ENCODE peak calls at places on chromosome 11, in eight cellular contexts. E, H, J, I, Z, B, R and O are unnamed samples.

GRCh38 chr11:115616941-115617340 is 112.7 kb upstream of the CADM1 start:
- DNase-seq in E (no peak), Z (no peak), I (no peak), R (peak), H (no peak), B (peak), J (peak), O (peak)

GRCh38 chr11:126129681-126130671 is 67.3 kb upstream of the CDON start:
- DNase-seq in I (peak), E (no peak), Z (no peak), B (no peak), H (no peak), J (peak), R (no peak), O (no peak)

GRCh38 chr11:123570939-123571590 is 83.4 kb downstream of the SCN3B start:
- DNase-seq in R (no peak), E (no peak), H (no peak), I (no peak), J (no peak), Z (no peak), B (no peak), O (no peak)

GRCh38 chr11:7668911-7669310 is 4.4 kb downstream of the CYB5R2 start:
- DNase-seq in I (no peak), E (peak), R (no peak), H (no peak), J (no peak), Z (no peak), B (no peak), O (no peak)

GRCh38 chr11:59196777-59197176 is 15.9 kb downstream of the MPEG1 start:
- DNase-seq in R (no peak), J (no peak), H (no peak), B (no peak), Z (no peak), I (no peak), E (no peak), O (no peak)

GRCh38 chr11:18785416-18785815 is 6.2 kb downstream of the PTPN5 start:
- DNase-seq in E (no peak), H (no peak), R (no peak), I (no peak), B (no peak), Z (no peak), J (no peak), O (no peak)

GRCh38 chr11:1158681-1159525 is 1.1 kb downstream of the MUC5AC start:
- DNase-seq in Z (peak), I (peak), R (no peak), B (no peak), H (peak), J (no peak), E (no peak), O (no peak)

GRCh38 chr11:27183672-27184457 is 143.2 kb downstream of the BBOX1 start:
- DNase-seq in J (peak), I (no peak), Z (no peak), E (peak), B (peak), H (peak), R (peak), O (peak)

GRCh38 chr11:3160252-3161031 is 4.7 kb downstream of the OSBPL5 start:
- DNase-seq in B (peak), J (peak), R (peak), Z (peak), E (peak), I (peak), H (peak), O (peak)

GRCh38 chr11:79074547-79074946 is 366.3 kb downstream of the TENM4 start:
- DNase-seq in B (no peak), Z (no peak), E (no peak), R (no peak), H (no peak), J (no peak), I (no peak), O (no peak)

GRCh38 chr11:79078999-79079398 is 361.8 kb downstream of the TENM4 start:
- DNase-seq in B (peak), H (no peak), Z (no peak), I (no peak), J (no peak), R (no peak), E (no peak), O (no peak)

GRCh38 chr11:79077684-79078379 is 363.0 kb downstream of the TENM4 start:
- DNase-seq in J (no peak), Z (no peak), R (no peak), B (no peak), H (no peak), I (no peak), E (no peak), O (no peak)

GRCh38 chr11:79080506-79080905 is 360.3 kb downstream of the TENM4 start:
- DNase-seq in H (no peak), I (no peak), R (no peak), Z (no peak), J (peak), E (peak), B (no peak), O (no peak)

GRCh38 chr11:79076526-79077115 is 364.2 kb downstream of the TENM4 start:
- DNase-seq in R (no peak), E (peak), I (no peak), B (peak), H (peak), Z (no peak), J (no peak), O (no peak)
- TF ChIP-seq CTCF in R (peak), E (peak), I (peak), B (peak), H (peak), Z (peak), J (peak), O (peak)

DNA sequence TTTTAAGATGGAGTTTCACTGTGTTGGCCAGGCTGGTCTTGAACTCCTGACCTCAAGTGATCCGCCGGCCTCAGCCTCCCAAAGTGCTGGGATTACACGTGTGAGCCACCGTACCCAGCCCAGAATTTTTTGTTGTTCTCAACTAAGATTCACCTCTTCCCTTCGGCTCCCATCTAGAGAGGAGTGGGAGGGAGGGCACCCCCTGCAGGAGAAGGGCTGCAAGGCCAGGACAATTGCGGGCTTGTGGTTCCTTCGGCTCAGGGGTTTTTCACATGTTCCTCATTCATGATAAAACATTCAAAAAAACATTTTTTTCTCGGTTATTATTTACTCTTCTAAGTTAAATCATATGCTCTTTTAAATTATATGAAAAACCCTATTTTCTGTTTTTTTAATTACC is 201.1 kb upstream of the LRRC4C start:
- DNase-seq in I (no peak), J (no peak), R (no peak), B (no peak), Z (peak), H (no peak), E (no peak), O (no peak)
- TF ChIP-seq CTCF in I (no peak), J (no peak), R (no peak), B (no peak), Z (peak), H (no peak), E (no peak), O (no peak)

GRCh38 chr11:13535819-13536218 is 40.0 kb upstream of the PTH start:
- DNase-seq in R (no peak), J (no peak), Z (no peak), H (no peak), I (no peak), B (no peak), E (no peak), O (no peak)
- TF ChIP-seq CTCF in R (no peak), J (peak), Z (peak), H (no peak), I (no peak), B (no peak), E (no peak), O (no peak)

DNA sequence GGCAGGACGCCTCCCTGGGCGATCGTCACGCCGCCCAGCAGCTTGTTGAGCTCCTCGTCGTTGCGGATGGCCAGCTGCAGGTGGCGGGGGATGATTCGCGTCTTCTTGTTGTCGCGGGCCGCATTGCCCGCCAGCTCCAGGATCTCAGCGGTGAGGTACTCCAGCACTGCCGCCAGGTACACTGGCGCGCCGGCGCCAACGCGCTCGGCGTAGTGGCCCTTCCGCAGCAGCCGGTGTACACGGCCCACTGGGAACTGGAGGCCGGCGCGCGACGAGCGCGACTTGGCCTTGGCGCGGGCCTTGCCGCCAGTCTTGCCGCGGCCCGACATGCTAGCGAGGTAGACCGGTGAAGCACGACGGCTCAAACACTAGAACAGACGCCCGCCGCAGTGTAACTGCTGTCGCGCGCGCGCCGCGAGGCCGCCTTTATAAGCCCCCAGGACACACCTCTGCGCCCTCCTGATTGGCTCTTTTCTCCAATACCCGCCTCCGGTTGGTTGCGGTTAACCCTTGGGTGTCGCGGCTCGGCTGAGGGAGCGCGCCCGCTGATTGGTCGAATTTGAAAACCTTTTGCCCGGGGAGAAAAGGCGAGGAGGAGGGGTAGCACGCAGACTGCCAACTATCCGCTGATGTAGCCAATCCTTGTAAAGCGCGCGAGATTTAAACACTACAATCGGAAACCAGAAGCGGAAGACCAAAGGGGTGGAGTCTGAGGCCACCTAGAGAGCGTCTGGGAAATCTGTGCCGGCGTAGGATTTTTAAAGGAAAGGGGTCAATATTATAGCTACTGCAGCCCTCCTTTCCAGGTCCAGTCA is 6.4 kb downstream of the DPAGT1 start:
- DNase-seq in R (peak), H (peak), B (peak), J (peak), E (peak), I (peak), Z (peak), O (peak)
- TF ChIP-seq CTCF in R (no peak), H (no peak), B (peak), J (no peak), E (no peak), I (peak), Z (peak), O (no peak)

GRCh38 chr11:68113986-68114385 is 7.2 kb downstream of the CHKA start:
- DNase-seq in Z (peak), E (peak), B (no peak), I (no peak), H (no peak), R (peak), J (peak), O (peak)
- TF ChIP-seq CTCF in Z (no peak), E (peak), B (no peak), I (no peak), H (no peak), R (peak), J (peak), O (peak)

GRCh38 chr11:13268791-13269190 is 8.8 kb upstream of the BMAL1 start:
- DNase-seq in I (no peak), J (no peak), Z (no peak), B (no peak), H (no peak), E (no peak), R (no peak), O (no peak)
- TF ChIP-seq CTCF in I (no peak), J (no peak), Z (no peak), B (no peak), H (no peak), E (no peak), R (no peak), O (no peak)

GRCh38 chr11:125114518-125114917 is 3.1 kb upstream of the TMEM218 start:
- DNase-seq in E (no peak), R (no peak), H (no peak), I (no peak), J (no peak), Z (peak), B (no peak), O (no peak)
- TF ChIP-seq CTCF in E (no peak), R (peak), H (no peak), I (no peak), J (peak), Z (peak), B (no peak), O (no peak)

GRCh38 chr11:74756571-74756970 is 7.9 kb downstream of the RNF169 start:
- DNase-seq in Z (no peak), E (no peak), J (no peak), B (no peak), I (no peak), H (no peak), R (no peak), O (no peak)
- TF ChIP-seq CTCF in Z (no peak), E (no peak), J (no peak), B (no peak), I (no peak), H (no peak), R (no peak), O (no peak)

DNA sequence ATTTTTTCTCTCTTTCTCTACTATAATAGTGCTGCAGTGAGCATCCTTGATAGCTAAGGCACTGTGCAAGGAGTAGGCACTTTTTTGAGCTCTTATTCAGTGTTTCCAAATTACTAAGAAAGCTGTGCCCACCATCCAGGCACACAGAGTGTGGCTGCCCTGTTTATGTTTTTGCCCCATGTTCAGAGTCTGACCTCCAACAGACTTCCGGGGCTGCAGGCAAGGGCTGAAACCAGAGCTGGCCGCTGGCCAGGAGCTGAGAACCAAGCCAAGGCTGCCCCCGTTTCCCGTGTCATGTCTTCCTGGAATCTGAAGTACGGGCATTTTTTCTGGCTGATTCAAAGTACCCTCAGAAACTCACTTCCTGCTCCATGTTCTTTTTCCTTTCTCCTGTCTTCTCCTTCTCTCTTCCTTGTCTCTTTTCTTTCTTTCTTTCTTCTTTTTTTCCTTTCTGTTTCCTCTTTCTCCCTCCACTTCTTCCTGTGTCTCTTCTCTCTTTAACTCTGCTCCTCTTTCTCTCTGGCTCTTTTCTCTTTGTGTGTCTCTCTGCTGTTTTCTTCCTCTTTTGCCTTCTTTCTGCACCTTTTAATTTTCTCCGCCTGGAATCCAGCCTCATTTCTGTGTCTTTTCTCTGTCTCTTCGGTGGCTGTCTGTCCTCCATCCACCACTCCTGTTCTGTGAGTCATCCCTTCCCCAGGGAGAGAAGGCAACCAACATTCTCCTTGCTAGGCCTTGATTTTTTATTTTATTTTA is 17.0 kb upstream of the KCTD14 start:
- DNase-seq in E (peak), B (peak), R (peak), I (peak), H (peak), J (peak), Z (no peak), O (peak)
- TF ChIP-seq CTCF in E (no peak), B (no peak), R (no peak), I (no peak), H (no peak), J (no peak), Z (no peak), O (no peak)